ENCODE peak calls at places on chromosomes 6 and 20, in ten cellular contexts. One of them, this sample, is unnamed.

GRCh38 chr6:61809004-61809595 is 476.9 kb downstream of the KHDRBS2 start:
- DNase-seq in esophagus squamous epithelium: no peak
- DNase-seq in uterus: no peak
- DNase-seq in A549: peak
- DNase-seq in esophagus muscularis mucosa: no peak
- DNase-seq in spleen: no peak
- DNase-seq in adrenal gland: peak
- DNase-seq in heart left ventricle: no peak
- DNase-seq in prostate gland: no peak
- DNase-seq in HCT116: no peak
- DNase-seq in this sample: no peak

GRCh38 chr6:142913511-142914047 is 31.4 kb downstream of the HIVEP2 start:
- DNase-seq in prostate gland: no peak
- DNase-seq in uterus: no peak
- DNase-seq in esophagus squamous epithelium: no peak
- DNase-seq in HCT116: no peak
- DNase-seq in adrenal gland: no peak
- DNase-seq in heart left ventricle: no peak
- DNase-seq in A549: no peak
- DNase-seq in spleen: peak
- DNase-seq in esophagus muscularis mucosa: no peak
- DNase-seq in this sample: peak

GRCh38 chr20:48574383-48574782 is 253.4 kb downstream of the PREX1 start:
- DNase-seq in prostate gland: no peak
- DNase-seq in esophagus muscularis mucosa: no peak
- DNase-seq in A549: peak
- DNase-seq in spleen: no peak
- DNase-seq in heart left ventricle: no peak
- DNase-seq in adrenal gland: no peak
- DNase-seq in uterus: no peak
- DNase-seq in esophagus squamous epithelium: no peak
- DNase-seq in HCT116: peak
- DNase-seq in this sample: no peak

GRCh38 chr6:29617782-29618557 is 15.0 kb downstream of the GABBR1 start:
- DNase-seq in prostate gland: no peak
- DNase-seq in adrenal gland: no peak
- DNase-seq in A549: peak
- DNase-seq in HCT116: no peak
- DNase-seq in heart left ventricle: no peak
- DNase-seq in uterus: no peak
- DNase-seq in spleen: no peak
- DNase-seq in esophagus muscularis mucosa: no peak
- DNase-seq in esophagus squamous epithelium: no peak
- DNase-seq in this sample: no peak

GRCh38 chr6:106974999-106975698 is 620 bp upstream of the CD24 start:
- DNase-seq in adrenal gland: peak
- DNase-seq in A549: peak
- DNase-seq in heart left ventricle: peak
- DNase-seq in spleen: peak
- DNase-seq in esophagus muscularis mucosa: no peak
- DNase-seq in esophagus squamous epithelium: peak
- DNase-seq in HCT116: no peak
- DNase-seq in uterus: no peak
- DNase-seq in prostate gland: peak
- DNase-seq in this sample: peak

GRCh38 chr20:44218441-44218840 is 7.9 kb upstream of the OSER1 start:
- DNase-seq in adrenal gland: no peak
- DNase-seq in HCT116: no peak
- DNase-seq in spleen: no peak
- DNase-seq in esophagus squamous epithelium: no peak
- DNase-seq in A549: no peak
- DNase-seq in esophagus muscularis mucosa: no peak
- DNase-seq in heart left ventricle: no peak
- DNase-seq in uterus: no peak
- DNase-seq in prostate gland: no peak
- DNase-seq in this sample: peak

GRCh38 chr6:39189915-39190544 is 39.2 kb downstream of the KCNK5 start:
- DNase-seq in prostate gland: no peak
- DNase-seq in esophagus squamous epithelium: no peak
- DNase-seq in A549: peak
- DNase-seq in adrenal gland: no peak
- DNase-seq in uterus: no peak
- DNase-seq in esophagus muscularis mucosa: no peak
- DNase-seq in HCT116: no peak
- DNase-seq in heart left ventricle: no peak
- DNase-seq in spleen: no peak
- DNase-seq in this sample: peak

GRCh38 chr6:156419594-156419993 is 357.6 kb upstream of the ARID1B start:
- DNase-seq in prostate gland: no peak
- DNase-seq in adrenal gland: no peak
- DNase-seq in uterus: no peak
- DNase-seq in esophagus muscularis mucosa: no peak
- DNase-seq in A549: no peak
- DNase-seq in HCT116: no peak
- DNase-seq in spleen: no peak
- DNase-seq in esophagus squamous epithelium: no peak
- DNase-seq in heart left ventricle: no peak
- DNase-seq in this sample: no peak

GRCh38 chr6:31465185-31465536 is 32.8 kb upstream of the MICB start:
- DNase-seq in uterus: no peak
- DNase-seq in esophagus muscularis mucosa: peak
- DNase-seq in prostate gland: no peak
- DNase-seq in adrenal gland: no peak
- DNase-seq in esophagus squamous epithelium: no peak
- DNase-seq in A549: no peak
- DNase-seq in HCT116: no peak
- DNase-seq in heart left ventricle: no peak
- DNase-seq in spleen: no peak
- DNase-seq in this sample: no peak

GRCh38 chr6:31462964-31463940 is 34.7 kb upstream of the MICB start:
- DNase-seq in spleen: peak
- DNase-seq in prostate gland: peak
- DNase-seq in heart left ventricle: peak
- DNase-seq in esophagus muscularis mucosa: peak
- DNase-seq in adrenal gland: peak
- DNase-seq in HCT116: peak
- DNase-seq in A549: peak
- DNase-seq in esophagus squamous epithelium: peak
- DNase-seq in uterus: peak
- DNase-seq in this sample: peak

GRCh38 chr6:31466466-31466865 is 31.5 kb upstream of the MICB start:
- DNase-seq in uterus: no peak
- DNase-seq in adrenal gland: no peak
- DNase-seq in prostate gland: no peak
- DNase-seq in heart left ventricle: no peak
- DNase-seq in HCT116: no peak
- DNase-seq in spleen: no peak
- DNase-seq in A549: no peak
- DNase-seq in esophagus squamous epithelium: no peak
- DNase-seq in esophagus muscularis mucosa: peak
- DNase-seq in this sample: no peak

GRCh38 chr6:31465718-31466117 is 32.2 kb upstream of the MICB start:
- DNase-seq in heart left ventricle: no peak
- DNase-seq in spleen: no peak
- DNase-seq in adrenal gland: no peak
- DNase-seq in prostate gland: no peak
- DNase-seq in esophagus squamous epithelium: no peak
- DNase-seq in HCT116: no peak
- DNase-seq in esophagus muscularis mucosa: no peak
- DNase-seq in uterus: no peak
- DNase-seq in A549: no peak
- DNase-seq in this sample: no peak

DNA sequence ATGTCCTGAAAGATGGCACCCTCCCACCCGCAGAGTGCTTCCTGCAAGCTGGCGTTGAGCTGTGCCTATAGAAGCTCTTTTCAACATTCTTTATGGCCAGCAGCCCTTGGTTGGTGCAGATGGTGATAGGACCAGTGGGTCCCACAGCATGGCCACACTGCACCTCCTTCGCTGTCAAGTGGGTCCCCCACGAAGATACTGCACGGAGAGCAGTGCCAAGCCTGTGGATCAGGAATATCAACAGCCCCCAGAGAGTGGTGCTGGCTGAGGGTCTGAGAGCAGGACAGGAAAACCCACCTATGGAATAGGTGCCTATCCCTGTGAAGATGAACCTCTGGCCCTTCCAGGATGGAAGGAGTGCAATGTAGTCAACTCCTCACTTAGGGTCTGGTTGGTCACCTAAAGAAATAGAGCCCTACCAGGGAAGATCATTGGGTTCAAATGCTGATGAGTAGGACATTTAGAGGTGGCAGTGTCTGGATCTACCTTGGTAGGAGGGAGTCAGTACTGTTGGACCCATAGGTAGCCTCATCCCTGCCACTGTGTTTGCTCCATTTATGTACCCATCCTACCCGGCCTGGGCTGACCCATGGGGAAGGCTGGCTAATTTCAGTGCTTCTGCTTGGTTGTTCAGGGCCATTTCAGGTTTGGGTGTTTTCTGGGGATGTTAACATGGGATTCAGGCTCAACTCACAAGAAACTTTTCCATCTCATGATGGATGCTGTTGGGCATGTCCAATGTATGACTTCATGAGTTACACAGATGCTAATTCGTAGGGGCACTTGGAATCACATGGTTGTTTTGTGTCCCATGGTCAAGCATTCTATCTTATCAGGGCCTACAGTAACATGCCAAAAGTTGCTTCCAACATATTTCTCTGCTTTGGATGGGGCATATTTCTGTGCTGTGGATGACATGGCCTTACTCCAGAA is 33.4 kb upstream of the MICB start:
- DNase-seq in adrenal gland: no peak
- DNase-seq in esophagus muscularis mucosa: peak
- DNase-seq in prostate gland: no peak
- DNase-seq in A549: no peak
- DNase-seq in HCT116: no peak
- DNase-seq in heart left ventricle: no peak
- DNase-seq in spleen: no peak
- DNase-seq in esophagus squamous epithelium: no peak
- DNase-seq in uterus: no peak
- DNase-seq in this sample: no peak
- H3K4me3 ChIP-seq in adrenal gland: no peak
- H3K4me3 ChIP-seq in esophagus muscularis mucosa: peak
- H3K4me3 ChIP-seq in prostate gland: peak
- H3K4me3 ChIP-seq in A549: no peak
- H3K4me3 ChIP-seq in HCT116: no peak
- H3K4me3 ChIP-seq in heart left ventricle: peak
- H3K4me3 ChIP-seq in spleen: peak
- H3K4me3 ChIP-seq in esophagus squamous epithelium: peak
- H3K4me3 ChIP-seq in uterus: peak
- H3K4me3 ChIP-seq in this sample: peak

GRCh38 chr20:45853484-45853883 is 3.7 kb downstream of the ACOT8 start:
- DNase-seq in esophagus muscularis mucosa: no peak
- DNase-seq in uterus: no peak
- DNase-seq in spleen: no peak
- DNase-seq in adrenal gland: no peak
- DNase-seq in heart left ventricle: no peak
- DNase-seq in HCT116: no peak
- DNase-seq in esophagus squamous epithelium: no peak
- DNase-seq in A549: no peak
- DNase-seq in prostate gland: no peak
- DNase-seq in this sample: no peak

GRCh38 chr20:45861157-45862075 is 4.0 kb downstream of the ZSWIM3 start:
- DNase-seq in heart left ventricle: no peak
- DNase-seq in prostate gland: no peak
- DNase-seq in uterus: no peak
- DNase-seq in adrenal gland: no peak
- DNase-seq in HCT116: no peak
- DNase-seq in esophagus muscularis mucosa: no peak
- DNase-seq in A549: no peak
- DNase-seq in esophagus squamous epithelium: no peak
- DNase-seq in spleen: no peak
- DNase-seq in this sample: no peak

GRCh38 chr20:45860573-45861011 is 3.2 kb downstream of the ZSWIM3 start:
- DNase-seq in spleen: no peak
- DNase-seq in esophagus squamous epithelium: no peak
- DNase-seq in esophagus muscularis mucosa: no peak
- DNase-seq in HCT116: no peak
- DNase-seq in A549: no peak
- DNase-seq in prostate gland: no peak
- DNase-seq in uterus: no peak
- DNase-seq in heart left ventricle: no peak
- DNase-seq in adrenal gland: no peak
- DNase-seq in this sample: no peak

GRCh38 chr20:45857836-45858250 is 429 bp downstream of the ZSWIM3 start:
- DNase-seq in A549: no peak
- DNase-seq in spleen: no peak
- DNase-seq in esophagus muscularis mucosa: no peak
- DNase-seq in prostate gland: no peak
- DNase-seq in heart left ventricle: no peak
- DNase-seq in adrenal gland: no peak
- DNase-seq in uterus: no peak
- DNase-seq in esophagus squamous epithelium: no peak
- DNase-seq in HCT116: no peak
- DNase-seq in this sample: no peak

DNA sequence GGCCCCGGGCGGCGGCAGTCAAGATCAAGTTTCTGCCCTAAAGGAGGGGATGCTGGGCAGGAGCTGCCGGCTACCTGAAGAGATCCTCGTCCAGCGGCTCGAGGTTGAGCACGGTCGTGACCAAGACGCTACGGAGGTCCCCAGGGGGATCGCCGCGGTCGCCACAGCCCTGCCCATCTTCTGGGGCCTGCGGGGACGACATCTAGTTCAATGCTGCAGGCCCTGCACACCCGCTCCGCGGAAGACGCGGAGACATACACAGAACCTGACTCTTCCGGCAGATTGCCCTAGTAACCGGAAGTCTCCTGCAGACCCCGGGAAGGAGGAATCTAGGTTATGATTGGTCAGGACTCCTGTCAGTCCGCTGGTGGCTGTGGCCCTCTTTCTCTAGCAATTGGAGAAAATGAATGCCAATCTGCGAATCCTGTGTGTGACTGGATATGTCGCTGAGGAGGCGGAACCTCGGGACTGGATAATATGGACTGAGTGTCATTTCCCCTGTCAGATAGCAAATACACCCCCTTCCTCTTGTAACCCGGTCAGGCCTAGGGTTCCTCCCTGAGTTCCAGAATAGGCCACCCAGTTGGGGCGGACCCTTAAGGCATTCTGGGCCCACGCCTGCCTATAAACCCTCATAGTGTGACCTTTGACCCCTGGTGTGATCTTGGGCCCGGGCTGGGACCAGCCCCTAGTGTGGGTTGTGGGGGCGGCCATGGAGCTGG is at the start of the genes ACOT8 and ZSWIM3:
- DNase-seq in spleen: peak
- DNase-seq in adrenal gland: peak
- DNase-seq in esophagus muscularis mucosa: peak
- DNase-seq in uterus: peak
- DNase-seq in esophagus squamous epithelium: peak
- DNase-seq in heart left ventricle: peak
- DNase-seq in A549: peak
- DNase-seq in HCT116: peak
- DNase-seq in prostate gland: peak
- DNase-seq in this sample: peak
- TF ChIP-seq POLR2A in spleen: no peak
- TF ChIP-seq POLR2A in adrenal gland: peak
- TF ChIP-seq POLR2A in esophagus muscularis mucosa: no peak
- TF ChIP-seq POLR2A in uterus: peak
- TF ChIP-seq POLR2A in esophagus squamous epithelium: no peak
- TF ChIP-seq POLR2A in heart left ventricle: peak
- TF ChIP-seq POLR2A in A549: peak
- TF ChIP-seq POLR2A in HCT116: peak
- TF ChIP-seq POLR2A in prostate gland: peak
- TF ChIP-seq POLR2A in this sample: peak

GRCh38 chr20:61030130-61030529 is 221.9 kb upstream of the CDH4 start:
- DNase-seq in HCT116: no peak
- DNase-seq in esophagus squamous epithelium: no peak
- DNase-seq in prostate gland: no peak
- DNase-seq in spleen: no peak
- DNase-seq in esophagus muscularis mucosa: no peak
- DNase-seq in heart left ventricle: no peak
- DNase-seq in uterus: no peak
- DNase-seq in A549: no peak
- DNase-seq in adrenal gland: no peak
- DNase-seq in this sample: no peak
- H3K4me3 ChIP-seq in HCT116: no peak
- H3K4me3 ChIP-seq in esophagus squamous epithelium: no peak
- H3K4me3 ChIP-seq in prostate gland: no peak
- H3K4me3 ChIP-seq in spleen: no peak
- H3K4me3 ChIP-seq in esophagus muscularis mucosa: no peak
- H3K4me3 ChIP-seq in heart left ventricle: no peak
- H3K4me3 ChIP-seq in uterus: no peak
- H3K4me3 ChIP-seq in A549: no peak
- H3K4me3 ChIP-seq in adrenal gland: no peak
- H3K4me3 ChIP-seq in this sample: no peak

DNA sequence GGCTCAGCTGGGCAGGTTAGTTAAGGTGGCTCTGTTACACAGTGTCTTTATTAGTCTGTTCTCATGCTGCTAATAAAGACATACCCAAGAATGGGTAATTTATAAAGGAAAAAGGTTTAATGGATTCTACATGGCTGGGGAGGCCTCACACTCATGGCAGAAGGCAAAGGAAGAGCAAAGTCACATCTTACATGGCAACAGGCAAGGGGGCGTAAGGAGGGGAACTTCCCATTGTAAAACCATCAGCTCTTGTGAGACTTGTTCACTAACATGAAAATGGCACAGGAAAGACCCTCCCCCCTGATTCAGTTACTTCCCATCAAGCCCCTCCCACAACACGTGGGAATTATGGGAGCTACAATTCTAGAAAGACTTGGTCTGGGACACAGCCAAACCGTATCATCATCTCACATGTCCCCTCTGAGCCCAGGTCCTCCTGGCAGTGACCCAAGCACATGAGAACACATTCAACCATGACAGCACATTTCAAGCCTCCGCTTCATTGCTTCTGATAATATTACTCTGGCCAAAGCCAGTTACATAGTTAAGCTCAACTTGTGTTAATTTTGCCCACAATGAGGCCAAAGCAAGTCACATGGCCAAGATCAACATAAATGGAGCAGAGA is 383.9 kb downstream of the PLCB1 start:
- DNase-seq in HCT116: no peak
- DNase-seq in heart left ventricle: no peak
- DNase-seq in uterus: no peak
- DNase-seq in A549: no peak
- DNase-seq in prostate gland: no peak
- DNase-seq in adrenal gland: no peak
- DNase-seq in esophagus muscularis mucosa: no peak
- DNase-seq in spleen: no peak
- DNase-seq in esophagus squamous epithelium: no peak
- DNase-seq in this sample: no peak
- TF ChIP-seq POLR2A in HCT116: no peak
- TF ChIP-seq POLR2A in heart left ventricle: no peak
- TF ChIP-seq POLR2A in uterus: no peak
- TF ChIP-seq POLR2A in A549: no peak
- TF ChIP-seq POLR2A in prostate gland: no peak
- TF ChIP-seq POLR2A in adrenal gland: no peak
- TF ChIP-seq POLR2A in esophagus muscularis mucosa: no peak
- TF ChIP-seq POLR2A in spleen: no peak
- TF ChIP-seq POLR2A in esophagus squamous epithelium: no peak
- TF ChIP-seq POLR2A in this sample: no peak

This sample was measured in Peyer's patch.